ENCODE peak calls at places on chromosomes 12 and 14, in four cellular contexts. D, E, T and L are unnamed samples.

GRCh38 chr12:124404162-124404561 is 109.3 kb downstream of the RFLNA start:
- DNase-seq in D (no peak), E (no peak), T (no peak), L (no peak)

GRCh38 chr14:57834001-57834598 is 31.8 kb downstream of the SLC35F4 start:
- DNase-seq in D (no peak), E (no peak), T (no peak), L (no peak)

GRCh38 chr14:69483765-69484443 is 624 bp upstream of the PLEKHD1 start:
- DNase-seq in D (no peak), E (peak), T (no peak), L (no peak)

GRCh38 chr12:75738486-75738885 is 227.1 kb upstream of the KRR1 start:
- DNase-seq in D (no peak), E (no peak), T (no peak), L (no peak)

GRCh38 chr12:121942145-121942718 is 23.8 kb downstream of the CFAP251 start:
- DNase-seq in D (no peak), E (no peak), T (no peak), L (no peak)

GRCh38 chr14:49951946-49952345 is 59.1 kb downstream of the ARF6 start:
- DNase-seq in D (no peak), E (no peak), T (peak), L (no peak)

GRCh38 chr14:100022772-100023451 is 42.3 kb upstream of the EVL start:
- DNase-seq in D (no peak), E (no peak), T (no peak), L (no peak)

GRCh38 chr12:2976581-2976996 is 17.4 kb downstream of the TEAD4 start:
- DNase-seq in D (no peak), E (no peak), T (no peak), L (no peak)

GRCh38 chr12:88639361-88639760 is 59.1 kb upstream of the KITLG start:
- DNase-seq in D (no peak), E (no peak), T (no peak), L (no peak)

GRCh38 chr14:104357689-104358527 is 219.5 kb downstream of the KIF26A start:
- DNase-seq in D (peak), E (no peak), T (peak), L (no peak)

GRCh38 chr14:75236897-75237296 is 41.7 kb upstream of the FOS start:
- DNase-seq in D (no peak), E (no peak), T (no peak), L (no peak)

GRCh38 chr12:7833831-7834230 is 38.9 kb downstream of the SLC2A14 start:
- DNase-seq in D (no peak), E (no peak), T (no peak), L (no peak)

GRCh38 chr12:45208604-45209487 is 7.0 kb upstream of the ANO6 start:
- DNase-seq in D (no peak), E (no peak), T (no peak), L (no peak)

GRCh38 chr12:1882850-1883470 is 35.5 kb downstream of the CACNA2D4 start:
- DNase-seq in D (no peak), E (peak), T (no peak), L (peak)

GRCh38 chr12:9756756-9757155 is 3.9 kb downstream of the CD69 start:
- DNase-seq in D (no peak), E (no peak), T (no peak), L (no peak)

GRCh38 chr14:105472496-105472991 is 2.1 kb upstream of the CRIP2 start:
- DNase-seq in D (no peak), E (no peak), T (peak), L (no peak)

GRCh38 chr14:97634786-97635185 is 837.6 kb downstream of the VRK1 start:
- DNase-seq in D (no peak), E (no peak), T (no peak), L (no peak)

GRCh38 chr14:102046337-102047278 is 40.2 kb downstream of the HSP90AA1 start:
- DNase-seq in D (no peak), E (peak), T (peak), L (no peak)

GRCh38 chr14:101098641-101099040 is 195.1 kb upstream of the RTL1 start:
- DNase-seq in D (no peak), E (no peak), T (no peak), L (no peak)

GRCh38 chr12:59929091-59929490 is 333.3 kb downstream of the SLC16A7 start:
- DNase-seq in D (no peak), E (no peak), T (peak), L (no peak)

GRCh38 chr14:34931206-34931605 is 51.6 kb upstream of the SRP54 start:
- DNase-seq in D (no peak), E (no peak), T (no peak), L (no peak)

GRCh38 chr12:11460343-11461023 is 65.1 kb upstream of the PRB2 start:
- DNase-seq in D (no peak), E (no peak), T (no peak), L (no peak)

GRCh38 chr14:71833476-71833875 is 98.8 kb upstream of the RGS6 start:
- DNase-seq in D (no peak), E (no peak), T (no peak), L (no peak)

GRCh38 chr12:57521475-57522018 is 1.1 kb upstream of the MBD6 start:
- DNase-seq in D (no peak), E (no peak), T (peak), L (no peak)

GRCh38 chr12:75116611-75117010 is 93.0 kb downstream of the KCNC2 start:
- DNase-seq in D (no peak), E (no peak), T (no peak), L (no peak)

GRCh38 chr12:2358986-2359658 is 306.3 kb downstream of the CACNA1C start:
- DNase-seq in D (no peak), E (no peak), T (no peak), L (no peak)

GRCh38 chr12:57479376-57480115 is at the start of gene ARHGAP9:
- DNase-seq in D (no peak), E (no peak), T (no peak), L (no peak)

GRCh38 chr12:19482551-19483109 is 43.3 kb downstream of the AEBP2 start:
- DNase-seq in D (no peak), E (no peak), T (no peak), L (no peak)

GRCh38 chr12:75850751-75851462 is 180.7 kb downstream of the PHLDA1 start:
- DNase-seq in D (no peak), E (no peak), T (no peak), L (no peak)

GRCh38 chr12:95218164-95218851 is 701 bp downstream of the VEZT start:
- DNase-seq in D (no peak), E (no peak), T (no peak), L (no peak)

GRCh38 chr12:127819066-127819465 is 447.9 kb upstream of the TMEM132C start:
- DNase-seq in D (no peak), E (no peak), T (no peak), L (no peak)

GRCh38 chr14:106228541-106229158 is 702.3 kb downstream of the TMEM121 start:
- DNase-seq in D (no peak), E (no peak), T (no peak), L (no peak)

GRCh38 chr12:113005759-113006158 is 27.4 kb downstream of the OAS2 start:
- DNase-seq in D (no peak), E (no peak), T (no peak), L (no peak)

GRCh38 chr14:27228053-27228452 is 630.2 kb upstream of the NOVA1 start:
- DNase-seq in D (no peak), E (no peak), T (no peak), L (no peak)

GRCh38 chr12:81294325-81295190 is 216.7 kb downstream of the ACSS3 start:
- DNase-seq in D (no peak), E (no peak), T (no peak), L (no peak)

GRCh38 chr14:40727107-40727506 is 879.6 kb upstream of the LRFN5 start:
- DNase-seq in D (no peak), E (no peak), T (no peak), L (no peak)

DNA sequence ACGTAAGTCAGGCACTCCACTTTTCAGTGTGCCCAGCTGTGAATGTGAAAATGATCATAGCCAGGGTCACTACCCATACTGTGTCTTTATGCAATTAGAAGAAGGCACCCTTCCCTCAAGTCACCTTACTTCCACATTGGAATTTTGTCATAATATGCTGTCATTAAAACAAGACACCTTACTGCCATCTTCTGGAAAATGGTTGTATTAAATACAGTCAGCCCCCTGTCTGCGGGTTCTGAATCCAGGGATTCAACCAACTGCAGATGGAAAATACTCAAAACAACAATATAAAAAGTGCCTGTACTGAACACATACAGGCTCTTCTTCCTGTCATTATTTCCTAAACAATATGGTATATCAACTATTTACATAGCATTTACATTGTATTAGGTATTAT is 70.2 kb upstream of the TBX5 start:
- DNase-seq in D (no peak), E (no peak), T (no peak), L (no peak)
- TF ChIP-seq CTCF in D (no peak), E (peak), T (no peak), L (no peak)

GRCh38 chr12:41230756-41231155 is 42.6 kb downstream of the PDZRN4 start:
- DNase-seq in D (no peak), E (no peak), T (no peak), L (no peak)
- TF ChIP-seq CTCF in D (no peak), E (no peak), T (no peak), L (no peak)

GRCh38 chr14:62117010-62117717 is 354.9 kb downstream of the SNAPC1 start:
- DNase-seq in D (no peak), E (peak), T (peak), L (peak)
- TF ChIP-seq CTCF in D (no peak), E (peak), T (peak), L (peak)

GRCh38 chr14:23568600-23569310 is 1.2 kb upstream of the AP1G2 start:
- DNase-seq in D (peak), E (no peak), T (no peak), L (no peak)
- TF ChIP-seq CTCF in D (peak), E (peak), T (no peak), L (peak)

GRCh38 chr12:52552681-52553195 is at the start of gene KRT71:
- DNase-seq in D (no peak), E (no peak), T (no peak), L (no peak)
- TF ChIP-seq CTCF in D (no peak), E (no peak), T (no peak), L (no peak)

GRCh38 chr12:64181504-64182291 is 40.4 kb downstream of the KICS2 start:
- DNase-seq in D (no peak), E (no peak), T (peak), L (no peak)
- TF ChIP-seq CTCF in D (no peak), E (peak), T (peak), L (peak)

DNA sequence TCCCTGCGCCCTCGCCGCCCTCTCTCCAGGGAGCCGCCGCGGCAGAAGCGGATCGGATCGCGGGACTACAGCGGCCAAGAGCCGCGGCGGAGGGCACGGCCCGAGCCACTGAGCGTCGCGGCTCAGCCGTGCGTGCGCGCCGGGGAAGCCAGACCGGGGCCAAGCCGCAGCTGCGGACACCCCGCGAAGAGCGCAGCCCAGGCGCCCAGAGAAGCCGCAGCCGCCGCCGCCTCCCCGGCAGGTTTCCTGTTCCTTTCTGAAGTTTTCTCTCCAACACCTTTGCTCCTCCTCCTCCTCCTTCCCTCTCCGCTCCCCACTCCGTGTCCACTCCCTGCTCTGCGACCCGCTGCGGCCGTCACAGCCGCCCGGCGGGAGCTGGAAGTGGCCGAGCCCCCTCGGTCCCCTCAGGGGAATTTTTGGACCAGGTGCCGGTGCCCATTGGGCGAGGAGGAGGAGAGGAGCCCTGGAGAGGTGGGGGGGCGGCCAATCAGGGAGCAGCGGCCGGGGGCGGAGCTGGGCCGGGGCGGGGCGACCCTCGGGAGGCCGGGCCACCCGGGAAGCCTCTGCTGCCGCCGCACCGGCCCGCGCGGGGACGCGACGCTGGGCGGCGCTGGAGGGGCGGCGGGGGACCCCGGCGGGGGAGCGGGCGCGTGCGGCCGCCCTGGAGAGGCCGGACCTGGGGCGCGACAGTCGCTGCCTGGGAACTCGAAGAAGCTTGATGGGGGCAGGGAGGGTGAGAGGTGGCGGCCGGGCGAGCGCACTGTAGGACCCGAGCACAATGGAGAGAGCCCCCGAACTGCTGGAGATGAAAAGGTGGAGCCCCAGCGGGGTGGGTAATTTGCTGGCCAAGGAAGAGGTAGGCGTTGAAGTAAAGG is at the start of gene ITPR2:
- DNase-seq in D (peak), E (peak), T (peak), L (peak)
- TF ChIP-seq CTCF in D (peak), E (peak), T (no peak), L (peak)

GRCh38 chr12:101698782-101699347 is 1.4 kb downstream of the CHPT1 start:
- DNase-seq in D (no peak), E (no peak), T (no peak), L (no peak)
- TF ChIP-seq CTCF in D (no peak), E (peak), T (no peak), L (peak)

GRCh38 chr12:130413909-130414308 is 76.2 kb downstream of the PIWIL1 start:
- DNase-seq in D (no peak), E (no peak), T (no peak), L (peak)
- TF ChIP-seq CTCF in D (no peak), E (no peak), T (no peak), L (no peak)